ENCODE peak calls at places on chromosomes 11 and 22, in four cellular contexts. S is NCI-H2107; Z is naive thymus-derived CD4-positive, alpha-beta T cell; L is NCI-H2081. X is an unnamed sample.

GRCh38 chr22:19870153-19871022 is 15.7 kb upstream of the GNB1L start:
- DNase-seq in L (no peak), Z (no peak), S (no peak), X (no peak)

GRCh38 chr11:832529-833113 is at the start of gene CD151:
- DNase-seq in S (no peak), L (peak), Z (peak), X (peak)

GRCh38 chr22:35446365-35446764 is 46.4 kb downstream of the MCM5 start:
- DNase-seq in Z (no peak), S (no peak), L (no peak), X (no peak)

GRCh38 chr11:112612283-112612849 is 348.9 kb upstream of the NCAM1 start:
- DNase-seq in Z (no peak), L (no peak), S (no peak), X (no peak)

GRCh38 chr11:108220721-108221346 is 1.6 kb downstream of the NPAT start:
- DNase-seq in Z (no peak), L (no peak), S (no peak), X (no peak)

GRCh38 chr11:30585892-30586250 is 282 bp downstream of the MPPED2 start:
- DNase-seq in Z (no peak), L (no peak), S (no peak), X (no peak)

GRCh38 chr11:727281-727701 is 20.0 kb upstream of the TALDO1 start:
- DNase-seq in Z (no peak), L (no peak), S (no peak), X (no peak)

GRCh38 chr11:64461081-64461480 is 102.1 kb downstream of the RPS6KA4 start:
- DNase-seq in L (no peak), S (no peak), Z (no peak), X (no peak)

GRCh38 chr22:50047346-50047745 is 10.8 kb downstream of the TTLL8 start:
- DNase-seq in S (no peak), Z (no peak), L (no peak), X (no peak)

GRCh38 chr11:48003926-48004325 is 23.6 kb downstream of the PTPRJ start:
- DNase-seq in L (no peak), S (no peak), Z (no peak), X (no peak)

GRCh38 chr11:6472934-6473333 is 807 bp downstream of the TRIM3 start:
- DNase-seq in S (no peak), L (no peak), Z (no peak), X (no peak)

GRCh38 chr11:111785076-111785475 is 18.9 kb upstream of the PPP2R1B start:
- DNase-seq in Z (no peak), L (no peak), S (no peak), X (no peak)

GRCh38 chr11:25981998-25982397 is 349.9 kb upstream of the ANO3 start:
- DNase-seq in S (no peak), L (peak), Z (no peak), X (peak)

GRCh38 chr11:8192016-8192895 is 23.4 kb upstream of the RIC3 start:
- DNase-seq in Z (peak), L (peak), S (peak), X (peak)

GRCh38 chr22:22657712-22658111 is 13.3 kb downstream of the GGTLC2 start:
- DNase-seq in S (no peak), L (no peak), Z (no peak), X (no peak)

GRCh38 chr11:68714047-68714856 is 29.9 kb downstream of the GAL start:
- DNase-seq in S (no peak), Z (no peak), L (no peak), X (no peak)

GRCh38 chr11:15286465-15286864 is 171.7 kb downstream of the INSC start:
- DNase-seq in S (no peak), Z (no peak), L (no peak), X (no peak)

GRCh38 chr11:125387991-125388390 is 108.1 kb downstream of the FEZ1 start:
- DNase-seq in S (no peak), Z (no peak), L (no peak), X (no peak)

GRCh38 chr11:129280027-129280811 is 88.1 kb upstream of the ARHGAP32 start:
- DNase-seq in L (peak), Z (peak), S (no peak), X (no peak)

GRCh38 chr22:27474711-27475547 is 326.6 kb downstream of the MN1 start:
- DNase-seq in L (no peak), S (no peak), Z (no peak), X (no peak)

GRCh38 chr11:60193687-60194433 is 11.0 kb upstream of the MS4A6A start:
- DNase-seq in S (peak), Z (peak), L (peak), X (peak)

GRCh38 chr11:120209750-120210650 is 832 bp upstream of the OAF start:
- DNase-seq in Z (no peak), S (no peak), L (no peak), X (no peak)

GRCh38 chr11:116984589-116984988 is 113.6 kb downstream of the SIK3 start:
- DNase-seq in L (no peak), Z (no peak), S (no peak), X (no peak)

GRCh38 chr11:61963282-61964057 is 4.0 kb downstream of the FTH1 start:
- DNase-seq in S (no peak), Z (no peak), L (no peak), X (peak)

GRCh38 chr11:65538915-65539374 is 14.1 kb downstream of the SCYL1 start:
- DNase-seq in S (no peak), Z (no peak), L (no peak), X (no peak)

GRCh38 chr11:93468286-93468685 is 74.9 kb downstream of the SMCO4 start:
- DNase-seq in L (peak), Z (no peak), S (no peak), X (no peak)

GRCh38 chr11:17457361-17458104 is 19.1 kb downstream of the ABCC8 start:
- DNase-seq in S (no peak), L (no peak), Z (no peak), X (no peak)